ENCODE peak calls at places on chromosomes 11 and 22, in seven cellular contexts. T is bronchial epithelial cell, D is IMR-90, H is A549, C is mammary epithelial cell, X is tibial artery, G is thoracic aorta. K is an unnamed sample.

GRCh38 chr22:35044607-35045390 is 21.2 kb upstream of the ISX start:
- DNase-seq in T (no peak), D (no peak), H (no peak), C (peak), X (no peak), G (no peak), K (no peak)

GRCh38 chr11:61020706-61021235 is 49.3 kb downstream of the CD6 start:
- DNase-seq in T (no peak), D (no peak), H (no peak), C (no peak), X (no peak), G (no peak), K (no peak)

GRCh38 chr11:94459576-94459975 is 34.1 kb downstream of the MRE11 start:
- DNase-seq in T (no peak), D (no peak), H (no peak), C (no peak), X (no peak), G (no peak), K (no peak)

GRCh38 chr11:67545280-67545679 is 22.0 kb upstream of the CABP2 start:
- DNase-seq in T (no peak), D (no peak), H (no peak), C (no peak), X (no peak), G (no peak), K (no peak)

GRCh38 chr11:13635804-13636203 is 32.7 kb upstream of the FAR1 start:
- DNase-seq in T (no peak), D (no peak), H (no peak), C (no peak), X (no peak), G (no peak), K (no peak)

GRCh38 chr11:94635072-94635471 is 67.9 kb downstream of the PIWIL4 start:
- DNase-seq in T (no peak), D (no peak), H (peak), C (no peak), X (no peak), G (no peak), K (no peak)

GRCh38 chr11:117054382-117054781 is 43.8 kb downstream of the SIK3 start:
- DNase-seq in T (no peak), D (no peak), H (no peak), C (no peak), X (no peak), G (no peak), K (no peak)

GRCh38 chr11:130629039-130629438 is 180.6 kb downstream of the ADAMTS15 start:
- DNase-seq in T (peak), D (no peak), H (no peak), C (peak), X (no peak), G (no peak), K (no peak)

GRCh38 chr11:66860449-66860831 is 3.6 kb downstream of the LRFN4 start:
- DNase-seq in T (no peak), D (no peak), H (peak), C (no peak), X (no peak), G (no peak), K (no peak)

GRCh38 chr11:1747753-1748466 is 2.5 kb downstream of the IFITM10 start:
- DNase-seq in T (no peak), D (no peak), H (no peak), C (peak), X (no peak), G (no peak), K (no peak)

GRCh38 chr11:73428227-73428626 is 52.0 kb downstream of the RELT start:
- DNase-seq in T (no peak), D (no peak), H (no peak), C (no peak), X (no peak), G (no peak), K (no peak)

GRCh38 chr11:128852327-128853023 is 14.6 kb downstream of the KCNJ1 start:
- DNase-seq in T (no peak), D (no peak), H (no peak), C (no peak), X (no peak), G (no peak), K (no peak)

GRCh38 chr11:65186701-65187100 is 5.0 kb downstream of the CAPN1 start:
- DNase-seq in T (no peak), D (no peak), H (no peak), C (no peak), X (no peak), G (no peak), K (no peak)

GRCh38 chr11:114196994-114197702 is 99.1 kb upstream of the NNMT start:
- DNase-seq in T (no peak), D (no peak), H (no peak), C (no peak), X (no peak), G (no peak), K (no peak)

GRCh38 chr11:63613517-63614135 is 607 bp downstream of the PLAAT3 start:
- DNase-seq in T (no peak), D (no peak), H (peak), C (no peak), X (peak), G (no peak), K (peak)

GRCh38 chr11:59572091-59572490 is 43.5 kb downstream of the OSBP start:
- DNase-seq in T (no peak), D (no peak), H (no peak), C (no peak), X (no peak), G (no peak), K (no peak)

GRCh38 chr11:95248666-95249467 is 17.9 kb upstream of the SESN3 start:
- DNase-seq in T (no peak), D (no peak), H (no peak), C (no peak), X (no peak), G (no peak), K (no peak)

GRCh38 chr11:112273066-112273465 is 12.4 kb upstream of the PLET1 start:
- DNase-seq in T (no peak), D (no peak), H (no peak), C (no peak), X (no peak), G (no peak), K (no peak)

GRCh38 chr11:133020321-133020720 is 512.0 kb downstream of the OPCML start:
- DNase-seq in T (no peak), D (no peak), H (no peak), C (no peak), X (no peak), G (no peak), K (no peak)

GRCh38 chr22:34998921-34999320 is 67.0 kb upstream of the ISX start:
- DNase-seq in T (no peak), D (no peak), H (no peak), C (no peak), X (no peak), G (no peak), K (no peak)

GRCh38 chr11:12125609-12126149 is 15.3 kb downstream of the MICAL2 start:
- DNase-seq in T (peak), D (peak), H (no peak), C (peak), X (no peak), G (no peak), K (no peak)

GRCh38 chr11:10454902-10455631 is at the start of gene AMPD3:
- DNase-seq in T (peak), D (peak), H (peak), C (peak), X (no peak), G (no peak), K (no peak)

GRCh38 chr22:48536691-48537591 is 1290.7 kb downstream of the BRD1 start:
- DNase-seq in T (no peak), D (no peak), H (no peak), C (no peak), X (no peak), G (peak), K (no peak)

GRCh38 chr11:125637840-125638239 is 12.9 kb downstream of the CHEK1 start:
- DNase-seq in T (no peak), D (no peak), H (peak), C (no peak), X (no peak), G (no peak), K (no peak)

DNA sequence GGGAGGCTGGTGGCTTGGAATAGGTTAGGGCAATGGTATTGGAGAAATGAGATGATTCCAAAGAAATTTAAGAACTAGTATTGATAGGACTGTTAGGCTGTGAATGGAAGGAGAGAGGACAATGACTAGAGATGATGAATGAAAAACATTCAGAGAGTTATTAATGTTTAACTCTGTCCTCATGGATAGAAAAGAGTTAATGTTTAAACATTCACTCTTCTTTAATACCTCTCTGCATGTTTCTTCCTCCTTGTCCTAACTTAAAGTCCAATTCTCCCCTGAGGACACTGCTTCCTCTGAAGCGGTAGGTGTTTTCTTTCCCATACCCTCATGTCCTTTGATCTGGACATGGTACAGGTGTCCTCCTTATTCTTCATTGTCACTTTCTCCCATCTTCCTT is 13.4 kb downstream of the CHEK1 start:
- DNase-seq in T (no peak), D (no peak), H (no peak), C (no peak), X (no peak), G (no peak), K (no peak)
- TF ChIP-seq CTCF in T (no peak), D (no peak), H (no peak), C (no peak), X (no peak), G (no peak), K (no peak)

GRCh38 chr11:134821422-134821821 is 409.4 kb upstream of the B3GAT1 start:
- DNase-seq in T (no peak), D (no peak), H (no peak), C (no peak), X (no peak), G (no peak), K (no peak)

GRCh38 chr11:134819026-134819425 is 407.0 kb upstream of the B3GAT1 start:
- DNase-seq in T (no peak), D (no peak), H (no peak), C (no peak), X (no peak), G (no peak), K (no peak)

GRCh38 chr11:134818531-134818930 is 406.5 kb upstream of the B3GAT1 start:
- DNase-seq in T (peak), D (no peak), H (peak), C (no peak), X (no peak), G (no peak), K (no peak)

GRCh38 chr11:134823970-134824369 is 411.9 kb upstream of the B3GAT1 start:
- DNase-seq in T (no peak), D (no peak), H (no peak), C (no peak), X (no peak), G (no peak), K (no peak)

DNA sequence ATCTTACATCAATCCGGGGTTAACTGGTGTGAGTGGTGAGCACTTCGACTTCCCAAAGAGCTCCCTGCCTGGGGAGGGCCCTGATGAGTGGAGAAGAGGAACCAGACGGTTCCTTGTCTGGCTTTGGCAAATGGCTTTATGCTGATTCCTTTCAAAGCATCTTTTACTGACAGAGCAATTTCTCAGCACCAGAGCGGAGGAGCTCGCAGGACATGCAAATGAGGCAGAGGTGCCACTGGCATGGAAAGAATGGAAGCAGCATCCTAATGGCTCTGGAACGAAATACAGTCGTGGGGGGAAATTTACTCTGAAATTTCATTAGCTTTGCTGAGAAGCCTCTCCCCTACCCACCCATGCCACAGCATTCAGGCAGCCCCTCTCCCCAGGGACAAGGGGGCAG is 410.9 kb upstream of the B3GAT1 start:
- DNase-seq in T (no peak), D (no peak), H (no peak), C (no peak), X (no peak), G (no peak), K (no peak)
- TF ChIP-seq CTCF in T (no peak), D (no peak), H (no peak), C (no peak), X (no peak), G (no peak), K (no peak)

DNA sequence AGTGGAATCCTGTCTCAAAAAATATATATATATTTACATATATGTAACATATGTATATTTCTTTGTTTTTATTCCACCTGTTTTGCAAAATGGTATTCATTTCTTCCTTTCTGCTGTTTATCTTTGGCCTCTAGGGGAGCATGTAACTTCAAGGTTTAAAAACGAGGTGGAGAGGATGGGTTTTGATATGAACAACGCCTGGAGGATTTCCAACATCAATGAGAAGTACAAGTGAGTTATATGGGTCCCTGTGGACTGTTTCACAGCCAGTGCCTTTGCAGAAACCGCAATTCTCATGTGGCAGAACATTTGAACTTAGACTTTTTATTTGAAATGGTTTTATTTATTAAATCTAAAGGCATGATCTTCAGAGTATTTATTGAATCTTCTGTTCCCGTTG is 81.6 kb upstream of the HORMAD2 start:
- DNase-seq in T (no peak), D (no peak), H (no peak), C (no peak), X (no peak), G (no peak), K (no peak)
- TF ChIP-seq CTCF in T (no peak), D (no peak), H (no peak), C (no peak), X (no peak), G (no peak), K (no peak)

DNA sequence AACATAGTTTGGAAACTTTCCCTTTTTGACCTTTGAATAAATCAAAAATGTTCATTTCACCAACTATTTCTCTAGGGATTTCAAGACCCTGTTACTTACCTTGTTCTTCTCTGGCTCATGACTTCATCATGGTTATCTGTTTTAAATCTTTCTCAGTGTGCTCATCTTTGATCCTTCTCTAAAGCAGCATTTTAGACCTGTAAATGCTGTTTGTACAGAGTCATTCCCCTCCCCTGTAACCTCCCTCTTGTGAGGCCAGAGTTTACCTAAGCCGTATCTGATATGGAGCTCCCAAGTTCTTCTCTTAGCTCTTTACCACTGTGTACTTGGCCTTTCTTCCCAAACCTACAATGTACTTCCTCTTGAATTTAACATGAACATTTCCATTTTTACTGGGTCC is 56.0 kb downstream of the ACER3 start:
- DNase-seq in T (no peak), D (no peak), H (no peak), C (no peak), X (no peak), G (no peak), K (no peak)
- TF ChIP-seq CTCF in T (no peak), D (no peak), H (no peak), C (no peak), X (no peak), G (no peak), K (no peak)

GRCh38 chr11:3707176-3707575 is 36.0 kb upstream of the CHRNA10 start:
- DNase-seq in T (no peak), D (no peak), H (no peak), C (no peak), X (no peak), G (no peak), K (no peak)
- TF ChIP-seq CTCF in T (no peak), D (no peak), H (no peak), C (no peak), X (no peak), G (no peak), K (no peak)

DNA sequence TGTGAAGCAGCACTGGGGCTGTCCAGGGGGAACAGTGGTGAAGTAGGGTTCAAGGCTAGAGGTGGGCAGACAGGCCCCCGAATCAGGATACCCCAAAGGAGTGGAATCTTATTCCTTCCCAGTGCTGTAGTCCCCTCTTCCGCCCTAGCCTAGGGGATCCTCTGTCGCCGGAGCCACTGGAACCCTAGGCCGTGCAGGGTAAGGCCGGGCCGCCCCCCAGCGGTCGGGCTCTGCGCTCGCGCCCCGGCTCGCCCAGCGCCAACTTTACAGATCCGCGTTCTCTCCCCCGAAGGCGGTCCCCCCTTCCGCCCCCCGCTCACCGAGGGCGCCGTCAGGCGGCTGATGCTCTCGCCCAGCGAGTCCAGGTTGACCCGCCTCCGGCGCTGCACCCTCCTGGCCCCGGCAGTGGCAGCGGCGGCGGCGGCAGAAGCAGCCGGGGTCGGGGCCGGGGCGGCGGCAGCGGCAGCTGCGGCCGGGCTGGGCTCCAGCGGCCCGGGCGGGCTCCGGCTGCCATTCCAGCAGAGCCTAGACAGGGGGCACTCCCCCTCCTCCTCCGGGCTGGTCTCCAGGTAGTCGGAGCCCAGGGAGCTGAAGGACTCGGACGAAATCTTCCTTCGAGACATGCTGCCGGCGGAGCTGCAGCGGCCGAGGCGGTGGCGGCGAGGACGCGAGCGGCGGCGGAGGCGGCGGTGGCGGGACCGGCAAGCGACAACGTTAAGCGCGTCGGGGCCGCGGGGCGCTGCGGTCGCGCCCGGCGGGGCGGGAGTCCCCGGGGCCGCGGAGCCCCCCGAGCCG is 646 bp downstream of the GUCY1A2 start:
- DNase-seq in T (no peak), D (no peak), H (peak), C (no peak), X (no peak), G (no peak), K (no peak)
- TF ChIP-seq CTCF in T (peak), D (peak), H (peak), C (peak), X (peak), G (no peak), K (no peak)

GRCh38 chr11:96648991-96649390 is 259.2 kb downstream of the JRKL start:
- DNase-seq in T (no peak), D (no peak), H (no peak), C (no peak), X (no peak), G (no peak), K (no peak)
- TF ChIP-seq CTCF in T (no peak), D (no peak), H (no peak), C (no peak), X (no peak), G (no peak), K (no peak)

GRCh38 chr11:36035454-36035853 is 91.6 kb downstream of the LDLRAD3 start:
- DNase-seq in T (no peak), D (no peak), H (no peak), C (no peak), X (no peak), G (no peak), K (no peak)

GRCh38 chr11:36035999-36036398 is 92.1 kb downstream of the LDLRAD3 start:
- DNase-seq in T (no peak), D (no peak), H (no peak), C (no peak), X (no peak), G (no peak), K (no peak)

GRCh38 chr11:36033936-36034335 is 90.1 kb downstream of the LDLRAD3 start:
- DNase-seq in T (no peak), D (no peak), H (no peak), C (no peak), X (no peak), G (no peak), K (no peak)

GRCh38 chr11:36033082-36033751 is 89.4 kb downstream of the LDLRAD3 start:
- DNase-seq in T (no peak), D (peak), H (no peak), C (no peak), X (no peak), G (no peak), K (no peak)

DNA sequence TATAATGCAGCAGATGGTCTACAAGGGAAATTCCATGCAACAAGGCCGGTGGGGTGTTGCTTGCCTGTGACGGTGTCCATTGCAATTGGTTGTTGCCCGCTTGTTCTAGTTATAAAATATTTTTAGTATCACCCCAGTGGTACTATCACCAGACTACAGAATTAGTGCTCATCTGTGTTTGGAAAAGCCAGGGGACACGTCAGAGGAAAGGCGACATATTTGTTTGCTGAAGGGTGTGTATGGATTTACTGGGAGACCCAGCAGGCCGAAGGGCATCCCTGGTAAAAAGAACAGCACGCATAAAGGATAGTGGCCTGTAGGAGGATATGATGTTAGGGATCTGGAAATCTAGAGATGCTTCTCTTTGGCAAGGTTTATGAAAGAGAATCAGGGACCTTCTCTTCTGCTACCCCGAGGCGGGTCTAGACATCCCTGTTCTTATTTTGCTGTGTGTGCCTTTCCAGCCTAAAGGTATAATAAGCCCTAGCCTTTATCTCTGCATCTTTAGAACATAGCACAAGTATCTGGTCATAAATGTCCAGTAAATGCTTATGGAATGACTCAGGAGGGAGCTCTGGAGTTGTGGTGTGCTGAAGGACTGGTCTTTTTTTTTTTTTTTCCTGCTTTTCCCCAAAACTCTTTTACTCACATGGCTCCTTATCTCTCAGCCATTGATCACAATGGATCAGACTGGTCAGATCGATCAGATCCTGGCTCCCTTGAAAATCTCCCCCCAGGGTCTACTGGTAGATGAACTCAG is 90.9 kb downstream of the LDLRAD3 start:
- DNase-seq in T (peak), D (peak), H (peak), C (peak), X (no peak), G (no peak), K (no peak)
- TF ChIP-seq CTCF in T (no peak), D (no peak), H (no peak), C (no peak), X (no peak), G (no peak), K (no peak)

K was measured in omental fat pad.